ENCODE peak calls at places on chromosomes 13 and 19, in five cellular contexts. P is sigmoid colon, N is left lung, J is astrocyte, R is keratinocyte. O is an unnamed sample. For H3K4me1, the result is how much of the 10 kb centered on the place peaks cover.

GRCh38 chr19:7926021-7926726 is at the start of gene CTXN1:
- DNase-seq in P (peak), N (peak), J (no peak), R (no peak), O (peak)

GRCh38 chr19:15977690-15978089 is 28.9 kb downstream of the OR10H4 start:
- DNase-seq in P (no peak), N (no peak), J (no peak), R (no peak), O (no peak)

GRCh38 chr13:20938302-20938701 is 35.8 kb upstream of the XPO4 start:
- DNase-seq in P (no peak), N (no peak), J (no peak), R (no peak), O (no peak)

GRCh38 chr13:29849731-29850212 is 645 bp downstream of the UBL3 start:
- DNase-seq in P (peak), N (peak), J (peak), R (no peak), O (peak)

GRCh38 chr19:44776402-44777096 is 1.1 kb upstream of the CBLC start:
- DNase-seq in P (no peak), N (peak), J (no peak), R (peak), O (peak)

GRCh38 chr19:13154241-13154778 is 4.1 kb downstream of the IER2 start:
- DNase-seq in P (peak), N (peak), J (peak), R (no peak), O (peak)

GRCh38 chr13:58804832-58805231 is 1173.3 kb downstream of the PCDH17 start:
- DNase-seq in P (no peak), N (no peak), J (no peak), R (no peak), O (no peak)

GRCh38 chr19:5692785-5693194 is 2.7 kb downstream of the RPL36 start:
- DNase-seq in P (no peak), N (no peak), J (no peak), R (no peak), O (peak)

GRCh38 chr19:55172741-55173140 is 6.3 kb upstream of the DNAAF3 start:
- DNase-seq in P (no peak), N (no peak), J (peak), R (no peak), O (no peak)

GRCh38 chr13:71771144-71771543 is 95.9 kb downstream of the DACH1 start:
- DNase-seq in P (no peak), N (no peak), J (no peak), R (no peak), O (no peak)

GRCh38 chr13:79374578-79374977 is 31.5 kb downstream of the RBM26 start:
- DNase-seq in P (no peak), N (no peak), J (no peak), R (no peak), O (no peak)

GRCh38 chr19:35396240-35396885 is 25.5 kb downstream of the GPR42 start:
- DNase-seq in P (no peak), N (no peak), J (no peak), R (no peak), O (no peak)

GRCh38 chr13:113118328-113119021 is 4.1 kb upstream of the F10 start:
- DNase-seq in P (no peak), N (peak), J (no peak), R (no peak), O (no peak)

GRCh38 chr13:84481958-84482357 is 599.7 kb upstream of the SLITRK1 start:
- DNase-seq in P (no peak), N (no peak), J (peak), R (no peak), O (no peak)

GRCh38 chr19:2271516-2272103 is 10.4 kb downstream of the PEAK3 start:
- DNase-seq in P (no peak), N (no peak), J (peak), R (no peak), O (peak)

GRCh38 chr19:2269244-2270156 is 12.5 kb downstream of the PEAK3 start:
- DNase-seq in P (peak), N (peak), J (peak), R (no peak), O (peak)

GRCh38 chr19:2270572-2271515 is 11.1 kb downstream of the PEAK3 start:
- DNase-seq in P (peak), N (peak), J (peak), R (no peak), O (peak)

GRCh38 chr19:2268861-2269243 is 12.6 kb upstream of the JSRP1 start:
- DNase-seq in P (no peak), N (no peak), J (no peak), R (no peak), O (no peak)

GRCh38 chr19:2270157-2270571 is 11.8 kb downstream of the PEAK3 start:
- DNase-seq in P (peak), N (peak), J (no peak), R (no peak), O (peak)
- H3K4me3 ChIP-seq in P (peak), N (peak), J (peak), R (peak), O (peak)

GRCh38 chr19:11098861-11099260 is 9.6 kb downstream of the LDLR start:
- DNase-seq in P (no peak), N (no peak), J (no peak), R (no peak), O (no peak)

GRCh38 chr19:11098327-11098726 is 9.1 kb downstream of the LDLR start:
- DNase-seq in P (no peak), N (no peak), J (no peak), R (no peak), O (no peak)

GRCh38 chr19:11094520-11094894 is 5.2 kb downstream of the LDLR start:
- DNase-seq in P (no peak), N (no peak), J (no peak), R (no peak), O (no peak)

GRCh38 chr19:11100064-11100463 is 10.8 kb downstream of the LDLR start:
- DNase-seq in P (no peak), N (no peak), J (no peak), R (no peak), O (no peak)

GRCh38 chr19:11096210-11096841 is 7.1 kb downstream of the LDLR start:
- DNase-seq in P (peak), N (peak), J (peak), R (no peak), O (no peak)
- H3K4me1 ChIP-seq in P (under half), N (half or more), J (under half), R (half or more), O (half or more)

GRCh38 chr19:17389957-17390664 is 3.9 kb downstream of the CCDC194 start:
- DNase-seq in P (no peak), N (no peak), J (no peak), R (no peak), O (no peak)
- H3K27ac ChIP-seq in P (no peak), N (no peak), J (no peak), R (no peak), O (no peak)

DNA sequence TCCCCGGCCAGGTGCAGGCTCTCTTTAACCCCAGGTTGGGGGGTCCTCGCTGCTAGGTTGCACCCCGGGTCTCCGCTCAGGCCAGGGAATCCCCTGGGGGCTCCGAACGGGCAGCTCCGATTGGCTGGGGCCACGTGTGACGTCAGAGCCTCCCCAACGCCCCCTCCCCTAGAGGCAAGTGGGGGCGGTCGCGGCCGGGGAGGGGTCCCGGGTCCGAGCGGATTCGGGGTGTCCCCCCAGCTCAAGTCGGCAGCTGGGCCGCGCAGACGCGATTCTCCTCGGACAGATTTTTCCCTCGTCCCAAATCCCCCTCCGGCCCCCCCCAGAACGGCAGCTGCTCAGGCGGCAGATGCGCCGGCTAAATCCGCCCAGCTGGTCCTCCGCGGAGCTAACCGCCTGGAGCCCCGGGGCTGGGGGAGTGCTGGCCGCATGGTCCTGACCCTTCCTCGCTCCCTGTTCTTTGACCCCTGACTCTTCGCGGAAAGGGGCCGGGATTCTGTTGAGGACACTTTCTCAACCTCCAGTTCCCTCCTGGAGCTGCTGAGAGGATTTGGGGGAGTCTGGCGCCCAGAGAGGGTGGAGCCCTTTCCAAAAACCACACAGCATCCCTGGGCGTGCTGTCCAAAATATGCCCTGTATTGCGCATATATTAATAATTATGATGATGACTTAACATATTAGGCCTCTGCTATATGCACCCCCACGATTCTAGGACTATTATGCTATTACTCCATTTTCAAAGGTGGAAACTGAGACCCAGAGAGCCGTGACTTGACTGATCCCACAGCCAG is 25.4 kb upstream of the SEMA6B start:
- DNase-seq in P (no peak), N (no peak), J (no peak), R (no peak), O (no peak)
- H3K4me3 ChIP-seq in P (peak), N (no peak), J (peak), R (peak), O (peak)

O was measured in upper lobe of right lung.